ENCODE peak calls at places on chromosomes 16 and 17, in six cellular contexts. One of them, this sample, is unnamed.

GRCh38 chr16:11386791-11387546 is 41.7 kb downstream of the RMI2 start:
- DNase-seq in GM12878: no peak
- DNase-seq in endothelial cell of umbilical vein: peak
- DNase-seq in A549: peak
- DNase-seq in K562: peak
- DNase-seq in HepG2: peak
- DNase-seq in this sample: no peak

GRCh38 chr17:36142806-36143205 is 33.6 kb downstream of the TBC1D3B start:
- DNase-seq in K562: no peak
- DNase-seq in endothelial cell of umbilical vein: no peak
- DNase-seq in A549: no peak
- DNase-seq in GM12878: no peak
- DNase-seq in HepG2: no peak
- DNase-seq in this sample: no peak

GRCh38 chr16:30429418-30429677 is 482 bp downstream of the DCTPP1 start:
- DNase-seq in HepG2: no peak
- DNase-seq in K562: no peak
- DNase-seq in A549: no peak
- DNase-seq in GM12878: no peak
- DNase-seq in endothelial cell of umbilical vein: no peak
- DNase-seq in this sample: no peak

GRCh38 chr16:54430491-54431030 is 144.0 kb upstream of the IRX3 start:
- DNase-seq in GM12878: no peak
- DNase-seq in K562: no peak
- DNase-seq in A549: no peak
- DNase-seq in HepG2: peak
- DNase-seq in endothelial cell of umbilical vein: no peak
- DNase-seq in this sample: peak

GRCh38 chr16:46976550-46976949 is 3.1 kb upstream of the DNAJA2 start:
- DNase-seq in HepG2: peak
- DNase-seq in GM12878: no peak
- DNase-seq in A549: no peak
- DNase-seq in K562: no peak
- DNase-seq in endothelial cell of umbilical vein: no peak
- DNase-seq in this sample: no peak

GRCh38 chr17:6421700-6422604 is 13.0 kb downstream of the AIPL1 start:
- DNase-seq in A549: peak
- DNase-seq in endothelial cell of umbilical vein: peak
- DNase-seq in HepG2: peak
- DNase-seq in K562: peak
- DNase-seq in GM12878: no peak
- DNase-seq in this sample: peak

GRCh38 chr16:84881702-84882521 is 62.1 kb downstream of the CRISPLD2 start:
- DNase-seq in GM12878: no peak
- DNase-seq in HepG2: peak
- DNase-seq in endothelial cell of umbilical vein: peak
- DNase-seq in A549: peak
- DNase-seq in K562: peak
- DNase-seq in this sample: no peak

GRCh38 chr16:3094289-3095027 is 4.6 kb downstream of the ZSCAN10 start:
- DNase-seq in K562: peak
- DNase-seq in GM12878: no peak
- DNase-seq in HepG2: peak
- DNase-seq in endothelial cell of umbilical vein: peak
- DNase-seq in A549: no peak
- DNase-seq in this sample: peak

GRCh38 chr16:89442990-89443726 is 47.2 kb downstream of the ANKRD11 start:
- DNase-seq in endothelial cell of umbilical vein: peak
- DNase-seq in HepG2: peak
- DNase-seq in A549: peak
- DNase-seq in GM12878: no peak
- DNase-seq in K562: no peak
- DNase-seq in this sample: no peak

GRCh38 chr16:81530296-81530721 is 85.7 kb downstream of the CMIP start:
- DNase-seq in HepG2: no peak
- DNase-seq in endothelial cell of umbilical vein: no peak
- DNase-seq in A549: no peak
- DNase-seq in K562: no peak
- DNase-seq in GM12878: no peak
- DNase-seq in this sample: no peak

GRCh38 chr17:82826211-82826610 is 13.6 kb downstream of the ZNF750 start:
- DNase-seq in GM12878: no peak
- DNase-seq in endothelial cell of umbilical vein: no peak
- DNase-seq in HepG2: no peak
- DNase-seq in K562: no peak
- DNase-seq in A549: no peak
- DNase-seq in this sample: no peak

GRCh38 chr17:8985054-8985701 is 19.7 kb upstream of the PIK3R5 start:
- DNase-seq in endothelial cell of umbilical vein: no peak
- DNase-seq in A549: no peak
- DNase-seq in HepG2: no peak
- DNase-seq in GM12878: no peak
- DNase-seq in K562: no peak
- DNase-seq in this sample: no peak

GRCh38 chr16:84532855-84533486 is 28.5 kb upstream of the MEAK7 start:
- DNase-seq in GM12878: no peak
- DNase-seq in K562: no peak
- DNase-seq in A549: no peak
- DNase-seq in endothelial cell of umbilical vein: peak
- DNase-seq in HepG2: no peak
- DNase-seq in this sample: no peak

GRCh38 chr16:88287219-88287618 is 95.5 kb upstream of the ZNF469 start:
- DNase-seq in K562: peak
- DNase-seq in endothelial cell of umbilical vein: no peak
- DNase-seq in GM12878: no peak
- DNase-seq in A549: no peak
- DNase-seq in HepG2: peak
- DNase-seq in this sample: peak

GRCh38 chr16:67942200-67942509 is 1.8 kb downstream of the LCAT start:
- DNase-seq in GM12878: no peak
- DNase-seq in HepG2: peak
- DNase-seq in K562: peak
- DNase-seq in A549: peak
- DNase-seq in endothelial cell of umbilical vein: peak
- DNase-seq in this sample: peak

DNA sequence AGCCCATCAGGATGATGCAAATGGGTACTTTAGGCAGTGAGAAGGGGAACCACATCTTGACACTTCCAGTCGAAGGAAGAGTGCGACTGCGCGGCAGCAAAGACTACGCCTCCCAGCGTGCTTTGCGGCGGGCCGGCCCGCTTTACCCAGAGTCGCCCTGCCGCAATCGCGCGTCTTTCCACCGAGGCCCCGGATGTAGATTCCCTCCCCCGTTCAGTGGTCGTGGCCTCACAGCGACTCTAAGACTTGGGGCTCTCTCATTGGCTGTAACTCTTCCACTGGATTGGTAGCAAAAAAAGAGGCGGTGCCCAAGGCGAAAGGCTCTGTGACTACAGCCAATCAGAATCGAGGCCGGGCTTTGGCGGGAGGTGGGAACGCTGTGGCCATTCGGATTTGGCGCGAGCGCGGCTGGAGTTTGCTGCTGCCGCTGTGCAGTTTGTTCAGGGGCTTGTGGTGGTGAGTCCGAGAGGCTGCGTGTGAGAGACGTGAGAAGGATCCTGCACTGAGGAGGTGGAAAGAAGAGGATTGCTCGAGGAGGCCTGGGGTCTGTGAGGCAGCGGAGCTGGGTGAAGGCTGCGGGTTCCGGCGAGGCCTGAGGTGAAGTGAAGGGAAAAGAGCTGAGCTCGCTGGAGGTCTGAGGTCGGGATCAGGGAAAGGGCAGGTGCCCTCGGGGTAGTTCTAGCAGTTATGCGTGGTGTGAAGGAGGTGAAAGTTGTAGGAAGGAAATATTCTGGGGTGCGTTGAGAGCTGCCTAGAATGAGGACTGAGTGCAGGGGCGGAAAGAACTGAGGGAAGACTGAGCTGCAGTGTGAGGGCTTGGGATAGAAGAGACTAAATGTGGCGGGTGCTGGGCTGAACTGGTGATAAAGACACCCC is at the start of gene CDC6:
- DNase-seq in HepG2: peak
- DNase-seq in K562: peak
- DNase-seq in GM12878: peak
- DNase-seq in endothelial cell of umbilical vein: peak
- DNase-seq in A549: peak
- DNase-seq in this sample: peak
- TF ChIP-seq POLR2A in HepG2: peak
- TF ChIP-seq POLR2A in K562: peak
- TF ChIP-seq POLR2A in GM12878: peak
- TF ChIP-seq POLR2A in endothelial cell of umbilical vein: peak
- TF ChIP-seq POLR2A in A549: peak
- TF ChIP-seq POLR2A in this sample: peak

GRCh38 chr17:29612094-29612403 is 10.7 kb downstream of the CORO6 start:
- DNase-seq in A549: no peak
- DNase-seq in endothelial cell of umbilical vein: no peak
- DNase-seq in GM12878: no peak
- DNase-seq in HepG2: no peak
- DNase-seq in K562: no peak
- DNase-seq in this sample: no peak

GRCh38 chr17:29614345-29615047 is 8.2 kb downstream of the CORO6 start:
- DNase-seq in K562: no peak
- DNase-seq in endothelial cell of umbilical vein: no peak
- DNase-seq in A549: no peak
- DNase-seq in GM12878: no peak
- DNase-seq in HepG2: no peak
- DNase-seq in this sample: no peak

GRCh38 chr17:29612404-29613370 is 10.0 kb downstream of the CORO6 start:
- DNase-seq in GM12878: no peak
- DNase-seq in A549: no peak
- DNase-seq in K562: no peak
- DNase-seq in HepG2: no peak
- DNase-seq in endothelial cell of umbilical vein: no peak
- DNase-seq in this sample: no peak

GRCh38 chr17:29613856-29614255 is 8.9 kb downstream of the CORO6 start:
- DNase-seq in endothelial cell of umbilical vein: no peak
- DNase-seq in K562: no peak
- DNase-seq in GM12878: no peak
- DNase-seq in HepG2: no peak
- DNase-seq in A549: no peak
- DNase-seq in this sample: no peak

DNA sequence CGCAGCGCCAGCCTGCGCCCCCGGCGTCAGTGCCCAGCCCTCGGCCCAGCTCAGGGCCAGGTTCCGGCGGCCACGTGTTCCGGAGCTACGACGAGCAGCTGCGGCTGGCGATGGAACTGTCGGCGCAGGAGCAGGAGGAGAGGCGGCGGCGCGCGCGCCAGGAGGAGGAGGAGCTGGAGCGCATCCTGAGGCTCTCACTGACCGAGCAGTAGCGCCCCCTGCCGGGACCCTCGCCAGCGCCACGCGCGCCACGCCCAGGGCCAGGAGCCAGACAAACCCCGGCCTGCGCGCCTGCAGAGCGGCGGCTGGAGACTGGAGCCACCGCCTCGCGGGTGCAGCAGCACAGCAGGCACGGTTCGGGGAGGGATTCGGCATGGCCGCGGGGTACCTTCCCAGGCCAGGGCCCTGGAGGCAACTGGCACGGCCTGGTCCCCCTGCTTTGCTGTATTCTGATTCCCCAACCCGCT is 9.3 kb downstream of the CORO6 start:
- DNase-seq in GM12878: no peak
- DNase-seq in endothelial cell of umbilical vein: peak
- DNase-seq in A549: no peak
- DNase-seq in K562: no peak
- DNase-seq in HepG2: peak
- DNase-seq in this sample: peak
- TF ChIP-seq MYC in GM12878: no peak
- TF ChIP-seq MYC in endothelial cell of umbilical vein: peak
- TF ChIP-seq MYC in A549: peak
- TF ChIP-seq MYC in K562: no peak
- TF ChIP-seq MYC in HepG2: peak
- TF ChIP-seq MYC in this sample: no peak

DNA sequence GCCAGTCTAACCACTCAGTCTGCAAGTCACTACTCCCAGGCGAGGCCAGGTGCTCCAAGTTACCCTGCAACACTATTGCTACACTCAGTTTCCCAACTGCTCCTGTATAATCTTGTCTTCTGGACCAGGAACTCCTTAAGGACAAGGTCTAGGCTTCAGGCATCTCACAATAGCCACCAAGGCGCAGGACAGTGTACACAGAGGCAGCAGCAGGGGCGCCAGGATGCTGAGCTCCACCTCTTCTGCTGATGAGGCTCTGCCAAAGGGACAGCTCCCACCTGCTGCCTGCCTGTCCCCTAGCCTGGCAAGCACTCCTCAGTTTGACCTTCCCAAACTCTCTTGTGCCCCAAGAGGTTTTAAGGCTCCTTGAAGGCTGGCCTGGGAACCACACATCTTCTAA is 3.4 kb downstream of the SLC25A11 start:
- DNase-seq in GM12878: no peak
- DNase-seq in A549: no peak
- DNase-seq in HepG2: no peak
- DNase-seq in endothelial cell of umbilical vein: no peak
- DNase-seq in K562: no peak
- DNase-seq in this sample: no peak
- TF ChIP-seq POLR2A in GM12878: no peak
- TF ChIP-seq POLR2A in A549: no peak
- TF ChIP-seq POLR2A in HepG2: no peak
- TF ChIP-seq POLR2A in endothelial cell of umbilical vein: no peak
- TF ChIP-seq POLR2A in K562: no peak
- TF ChIP-seq POLR2A in this sample: no peak

GRCh38 chr17:245611-246010 is 64.2 kb upstream of the DOC2B start:
- DNase-seq in HepG2: no peak
- DNase-seq in GM12878: no peak
- DNase-seq in K562: no peak
- DNase-seq in A549: no peak
- DNase-seq in endothelial cell of umbilical vein: no peak
- DNase-seq in this sample: no peak

GRCh38 chr17:246226-246625 is 64.8 kb upstream of the DOC2B start:
- DNase-seq in K562: no peak
- DNase-seq in GM12878: no peak
- DNase-seq in endothelial cell of umbilical vein: no peak
- DNase-seq in HepG2: no peak
- DNase-seq in A549: no peak
- DNase-seq in this sample: no peak

GRCh38 chr17:247767-248166 is 66.3 kb upstream of the DOC2B start:
- DNase-seq in HepG2: no peak
- DNase-seq in endothelial cell of umbilical vein: no peak
- DNase-seq in K562: no peak
- DNase-seq in GM12878: no peak
- DNase-seq in A549: no peak
- DNase-seq in this sample: no peak

GRCh38 chr17:248337-249235 is 67.1 kb upstream of the DOC2B start:
- DNase-seq in GM12878: no peak
- DNase-seq in HepG2: no peak
- DNase-seq in A549: no peak
- DNase-seq in endothelial cell of umbilical vein: no peak
- DNase-seq in K562: no peak
- DNase-seq in this sample: no peak

DNA sequence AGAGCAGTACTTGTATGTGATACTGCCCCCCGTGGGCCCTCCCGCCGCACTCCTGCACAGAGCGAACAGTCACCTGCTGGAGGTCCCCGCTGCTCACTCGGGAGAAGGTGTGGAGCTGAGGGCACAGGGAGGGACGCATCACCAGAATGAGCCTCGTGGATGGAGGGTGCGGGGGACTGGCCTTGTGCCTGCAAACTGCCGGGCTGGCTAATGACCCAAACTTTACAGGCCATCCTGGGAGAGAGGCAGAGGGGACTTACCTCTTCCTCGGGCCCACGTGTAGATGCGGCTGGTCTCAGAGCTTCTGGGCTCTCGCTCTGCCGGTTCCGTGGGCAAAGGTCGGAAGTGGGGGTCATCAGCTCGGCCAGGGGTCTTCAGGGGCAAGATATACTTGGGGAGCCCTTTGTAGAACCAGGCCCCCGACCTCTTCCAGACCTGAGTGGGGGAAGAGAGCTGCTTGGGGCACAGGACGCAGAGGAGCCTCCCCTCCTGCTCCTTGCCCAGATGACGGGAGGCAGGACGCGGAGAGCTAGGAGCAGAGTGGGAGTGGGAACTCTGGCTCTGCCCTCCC is 65.5 kb upstream of the DOC2B start:
- DNase-seq in K562: no peak
- DNase-seq in A549: no peak
- DNase-seq in GM12878: no peak
- DNase-seq in endothelial cell of umbilical vein: no peak
- DNase-seq in HepG2: no peak
- DNase-seq in this sample: no peak
- TF ChIP-seq MYC in K562: no peak
- TF ChIP-seq MYC in A549: no peak
- TF ChIP-seq MYC in GM12878: no peak
- TF ChIP-seq MYC in endothelial cell of umbilical vein: no peak
- TF ChIP-seq MYC in HepG2: no peak
- TF ChIP-seq MYC in this sample: no peak

This sample was measured in NB4.